ENCODE peak calls at places on chromosomes 5 and 9, in four cellular contexts. One of them, this sample, is unnamed.

GRCh38 chr9:2290382-2290781 is 275.2 kb downstream of the SMARCA2 start:
- DNase-seq in GM12878: no peak
- DNase-seq in SK-N-SH: no peak
- DNase-seq in K562: no peak
- DNase-seq in this sample: no peak

GRCh38 chr5:157540707-157541451 is 34.7 kb downstream of the ADAM19 start:
- DNase-seq in K562: peak
- DNase-seq in GM12878: peak
- DNase-seq in SK-N-SH: peak
- DNase-seq in this sample: peak

GRCh38 chr9:120609636-120610035 is 29.7 kb upstream of the CDK5RAP2 start:
- DNase-seq in SK-N-SH: no peak
- DNase-seq in K562: no peak
- DNase-seq in GM12878: no peak
- DNase-seq in this sample: peak

GRCh38 chr5:116532762-116533525 is 41.7 kb downstream of the SEMA6A start:
- DNase-seq in SK-N-SH: no peak
- DNase-seq in GM12878: no peak
- DNase-seq in K562: no peak
- DNase-seq in this sample: no peak

GRCh38 chr5:140073296-140073695 is 30.2 kb upstream of the NRG2 start:
- DNase-seq in SK-N-SH: peak
- DNase-seq in K562: peak
- DNase-seq in GM12878: no peak
- DNase-seq in this sample: peak

GRCh38 chr5:37886207-37886905 is 46.5 kb upstream of the GDNF start:
- DNase-seq in GM12878: no peak
- DNase-seq in SK-N-SH: peak
- DNase-seq in K562: no peak
- DNase-seq in this sample: no peak

GRCh38 chr9:123689701-123690428 is 240.1 kb downstream of the DENND1A start:
- DNase-seq in SK-N-SH: no peak
- DNase-seq in K562: peak
- DNase-seq in GM12878: no peak
- DNase-seq in this sample: no peak

GRCh38 chr5:172043822-172044221 is 37.4 kb upstream of the FBXW11 start:
- DNase-seq in SK-N-SH: no peak
- DNase-seq in K562: no peak
- DNase-seq in GM12878: no peak
- DNase-seq in this sample: no peak

GRCh38 chr9:35350827-35351549 is 138.9 kb upstream of the RUSC2 start:
- DNase-seq in K562: no peak
- DNase-seq in SK-N-SH: no peak
- DNase-seq in GM12878: no peak
- DNase-seq in this sample: peak

GRCh38 chr5:16179511-16179935 is at the start of gene MARCHF11:
- DNase-seq in GM12878: no peak
- DNase-seq in SK-N-SH: peak
- DNase-seq in K562: no peak
- DNase-seq in this sample: no peak
- TF ChIP-seq RCOR1 in GM12878: no peak
- TF ChIP-seq RCOR1 in SK-N-SH: no peak
- TF ChIP-seq RCOR1 in K562: no peak
- TF ChIP-seq RCOR1 in this sample: no peak

DNA sequence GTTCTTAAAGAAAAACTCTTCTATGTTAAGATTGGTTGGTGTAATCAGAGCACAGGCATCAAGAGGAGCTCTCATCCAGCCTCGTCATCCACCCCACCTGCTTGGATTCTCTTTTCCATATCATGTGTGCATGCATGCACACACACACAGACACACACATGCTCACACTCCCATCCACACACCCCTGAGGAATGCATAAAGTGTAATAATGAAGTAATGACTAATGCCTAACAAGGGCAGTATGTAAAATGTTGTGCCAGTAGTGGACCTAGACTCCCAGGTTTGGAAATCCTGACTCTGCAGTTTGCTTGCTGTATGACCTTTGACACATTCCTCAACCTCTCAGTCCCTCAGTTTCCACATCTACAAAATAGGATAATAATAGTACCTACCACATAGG is 280.0 kb upstream of the ANKRD55 start:
- DNase-seq in GM12878: no peak
- DNase-seq in K562: no peak
- DNase-seq in SK-N-SH: no peak
- DNase-seq in this sample: no peak
- H2AFZ ChIP-seq in GM12878: no peak
- H2AFZ ChIP-seq in K562: no peak
- H2AFZ ChIP-seq in SK-N-SH: no peak
- H2AFZ ChIP-seq in this sample: no peak

GRCh38 chr9:130639119-130639485 is 25.3 kb upstream of the PRDM12 start:
- DNase-seq in K562: no peak
- DNase-seq in SK-N-SH: no peak
- DNase-seq in GM12878: no peak
- DNase-seq in this sample: no peak
- TF ChIP-seq RCOR1 in K562: no peak
- TF ChIP-seq RCOR1 in SK-N-SH: no peak
- TF ChIP-seq RCOR1 in GM12878: no peak
- TF ChIP-seq RCOR1 in this sample: no peak

GRCh38 chr5:34487956-34488355 is 168.2 kb upstream of the RAI14 start:
- DNase-seq in GM12878: no peak
- DNase-seq in K562: no peak
- DNase-seq in SK-N-SH: no peak
- DNase-seq in this sample: no peak
- H2AFZ ChIP-seq in GM12878: no peak
- H2AFZ ChIP-seq in K562: no peak
- H2AFZ ChIP-seq in SK-N-SH: peak
- H2AFZ ChIP-seq in this sample: no peak

This sample was measured in IMR-90.